ENCODE peak calls at places on chromosomes 2 and 18, in nine cellular contexts. B is prostate gland, F is lower leg skin, P is HepG2, E is esophagus muscularis mucosa, Q is NB4, G is sigmoid colon, I is breast epithelium, N is stomach. Y is an unnamed sample.
A peak's percentile ranks its signal among the peaks of the same experiment; 100 is the strongest.

GRCh38 chr2:73987109-73987947 is 2.6 kb downstream of the TET3 start:
- DNase-seq in I (no peak), Q (peak; percentile 67), N (peak; percentile 64), G (no peak), B (peak; percentile 70), F (peak; percentile 86), P (no peak), E (no peak), Y (peak; percentile 77)

GRCh38 chr2:119435148-119435952 is 3.7 kb downstream of the TMEM37 start:
- DNase-seq in E (no peak), B (no peak), Q (no peak), G (no peak), P (no peak), F (peak; percentile 69), N (no peak), I (no peak), Y (no peak)

GRCh38 chr2:150099805-150100204 is 387.7 kb downstream of the RND3 start:
- DNase-seq in P (no peak), B (no peak), N (no peak), I (no peak), F (no peak), G (no peak), Q (no peak), E (no peak), Y (no peak)

GRCh38 chr2:222572761-222573174 is 83.1 kb downstream of the FARSB start:
- DNase-seq in N (no peak), I (no peak), E (no peak), F (no peak), G (no peak), Q (peak; percentile 42), B (peak; percentile 7), P (peak; percentile 76), Y (peak; percentile 69)

GRCh38 chr2:227818569-227819397 is 5.1 kb downstream of the CCL20 start:
- DNase-seq in F (peak; percentile 93), E (no peak), B (no peak), P (peak; percentile 100), I (peak; percentile 43), G (peak; percentile 79), Q (peak; percentile 100), N (peak; percentile 53), Y (no peak)

GRCh38 chr2:3162442-3163077 is 215.1 kb downstream of the EIPR1 start:
- DNase-seq in I (no peak), P (no peak), F (no peak), Q (no peak), B (no peak), G (no peak), E (no peak), N (no peak), Y (no peak)

GRCh38 chr2:158664987-158665386 is 130.1 kb upstream of the DAPL1 start:
- DNase-seq in G (no peak), B (no peak), I (no peak), F (peak; percentile 29), Q (no peak), N (no peak), P (no peak), E (peak; percentile 66), Y (no peak)

GRCh38 chr2:105778344-105778607 is 33.6 kb downstream of the NCK2 start:
- DNase-seq in N (no peak), B (no peak), Q (no peak), I (no peak), G (no peak), E (no peak), F (peak; percentile 73), P (no peak), Y (no peak)

GRCh38 chr2:202387608-202388342 is 11.6 kb downstream of the BMPR2 start:
- DNase-seq in F (no peak), I (no peak), G (no peak), Q (no peak), P (no peak), B (no peak), N (no peak), E (no peak), Y (peak; percentile 83)

GRCh38 chr18:9719421-9719981 is 11.4 kb downstream of the RAB31 start:
- DNase-seq in Q (no peak), I (peak; percentile 77), B (peak; percentile 41), N (no peak), F (peak; percentile 82), E (no peak), P (no peak), G (peak; percentile 78), Y (no peak)

GRCh38 chr2:63870679-63871078 is 29.0 kb downstream of the UGP2 start:
- DNase-seq in B (no peak), I (no peak), F (no peak), E (no peak), G (no peak), Q (no peak), N (no peak), P (no peak), Y (no peak)

GRCh38 chr2:238162171-238162515 is 3.4 kb downstream of the ERFE start:
- DNase-seq in P (no peak), G (no peak), N (no peak), F (no peak), E (no peak), Q (no peak), I (no peak), B (no peak), Y (no peak)

GRCh38 chr2:19706332-19706731 is 195.5 kb downstream of the TTC32 start:
- DNase-seq in G (no peak), F (peak; percentile 34), E (no peak), I (no peak), B (no peak), Q (no peak), P (no peak), N (no peak), Y (no peak)

GRCh38 chr2:58553937-58554336 is 312.8 kb upstream of the FANCL start:
- DNase-seq in F (no peak), Q (peak; percentile 13), I (no peak), N (no peak), B (no peak), P (peak; percentile 10), G (no peak), E (no peak), Y (no peak)

GRCh38 chr2:241066171-241066892 is 35.8 kb downstream of the MTERF4 start:
- DNase-seq in E (peak; percentile 82), G (peak; percentile 46), P (no peak), I (no peak), F (peak; percentile 76), Q (no peak), B (no peak), N (no peak), Y (no peak)

GRCh38 chr2:191312662-191313061 is 67.5 kb downstream of the MYO1B start:
- DNase-seq in E (peak; percentile 24), B (no peak), Q (no peak), P (no peak), F (no peak), I (no peak), N (no peak), G (no peak), Y (no peak)

GRCh38 chr18:12883684-12884520 is at the start of gene PTPN2:
- DNase-seq in E (peak; percentile 95), B (peak; percentile 92), I (peak; percentile 90), F (peak; percentile 97), G (peak; percentile 98), P (peak; percentile 90), Q (peak; percentile 93), N (peak; percentile 94), Y (peak; percentile 96)
- TF ChIP-seq POLR2A in E (peak; percentile 87), B (peak; percentile 82), I (peak; percentile 68), F (no peak), G (peak; percentile 85), P (peak; percentile 94), Q (peak; percentile 95), N (no peak), Y (peak; percentile 96)

GRCh38 chr2:101516833-101517690 is 42.1 kb upstream of the RFX8 start:
- DNase-seq in F (no peak), G (no peak), P (peak; percentile 75), B (no peak), N (peak; percentile 45), Q (peak; percentile 98), E (peak; percentile 90), I (no peak), Y (no peak)
- TF ChIP-seq POLR2A in F (no peak), G (no peak), P (no peak), B (no peak), N (no peak), Q (no peak), E (no peak), I (no peak), Y (no peak)

GRCh38 chr2:96637385-96638143 is 548 bp downstream of the KANSL3 start:
- DNase-seq in N (peak; percentile 86), G (peak; percentile 95), B (peak; percentile 62), I (peak; percentile 67), E (peak; percentile 95), Q (peak; percentile 95), P (peak; percentile 85), F (peak; percentile 97), Y (peak; percentile 90)
- TF ChIP-seq POLR2A in N (no peak), G (no peak), B (peak; percentile 8), I (no peak), E (no peak), Q (no peak), P (no peak), F (no peak), Y (peak; percentile 22)

DNA sequence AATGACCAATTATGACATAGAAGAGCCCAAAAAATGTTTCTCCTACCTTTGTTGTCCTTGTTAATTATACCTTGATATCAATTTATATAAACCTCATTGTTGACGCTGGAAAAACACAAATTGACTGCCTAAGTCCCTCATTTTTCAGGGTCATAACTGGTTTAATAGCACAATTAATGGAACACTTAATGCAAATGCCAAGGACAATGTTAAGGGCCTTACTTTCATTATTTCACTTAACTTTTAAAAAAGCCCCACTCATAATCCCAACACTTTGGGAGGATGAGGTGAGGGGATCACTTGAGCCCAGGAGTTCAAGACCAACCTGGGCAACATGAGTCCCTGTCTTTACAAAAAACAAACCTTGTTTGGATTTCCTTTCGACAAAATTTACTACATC is 3.5 kb upstream of the STPG4 start:
- DNase-seq in F (no peak), I (no peak), B (no peak), P (no peak), Q (no peak), N (no peak), G (no peak), E (no peak), Y (no peak)
- TF ChIP-seq POLR2A in F (no peak), I (no peak), B (no peak), P (no peak), Q (no peak), N (no peak), G (no peak), E (no peak), Y (no peak)

DNA sequence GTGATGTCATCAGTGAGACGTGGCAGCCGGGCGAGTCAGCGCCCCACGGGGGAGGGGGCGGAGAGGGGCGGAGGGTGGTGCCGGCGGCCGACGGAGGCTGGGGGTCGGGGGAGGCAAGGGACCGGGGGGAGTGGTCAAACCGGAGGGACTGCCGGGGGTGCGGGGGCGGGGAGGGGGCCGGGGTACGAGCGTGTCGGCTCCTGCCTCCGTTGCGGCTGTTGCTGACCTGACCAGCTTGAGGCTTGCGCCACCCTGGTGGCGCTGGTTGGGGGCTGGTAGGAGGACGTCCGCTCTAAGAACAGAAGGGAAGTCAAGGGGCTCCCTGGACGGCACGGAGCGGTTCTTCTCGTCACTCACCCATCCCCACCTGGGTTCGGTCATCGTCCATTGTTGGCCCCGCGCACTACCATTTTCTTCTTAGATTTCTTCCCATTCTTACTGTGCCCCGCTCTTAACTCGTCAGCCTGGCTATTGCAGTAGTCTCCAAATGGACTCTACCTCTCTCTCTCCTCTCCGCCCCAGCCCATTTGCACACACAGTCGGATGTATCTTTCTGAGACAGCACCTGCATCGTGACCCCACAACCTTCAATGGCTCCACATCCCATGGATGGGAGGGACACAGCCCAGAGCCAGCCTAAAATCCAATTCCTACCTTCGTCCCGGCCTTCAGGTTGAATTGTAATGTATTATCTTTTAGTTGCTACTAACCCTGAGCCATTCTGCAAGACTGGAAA is 702 bp upstream of the RAB1A start:
- DNase-seq in I (peak; percentile 43), E (no peak), G (no peak), F (no peak), Q (no peak), B (peak; percentile 9), P (no peak), N (no peak), Y (no peak)
- TF ChIP-seq POLR2A in I (no peak), E (peak; percentile 2), G (no peak), F (no peak), Q (peak; percentile 50), B (no peak), P (peak; percentile 70), N (no peak), Y (no peak)